ENCODE peak calls at places on chromosomes 12 and 14, in eight cellular contexts. Z is heart left ventricle, D is upper lobe of right lung, J is left lung, L is PC-3, M is psoas muscle, C is HepG2, W is HCT116. N is an unnamed sample.
A peak's percentile ranks its signal among the peaks of the same experiment; 100 is the strongest.

GRCh38 chr12:15180975-15181683 is 40.1 kb downstream of the RERG start:
- ATAC-seq in L (no peak), Z (peak; percentile 80), J (peak; percentile 76), W (no peak), C (no peak), M (no peak), D (peak; percentile 23), N (peak; percentile 83)

GRCh38 chr12:125172231-125172850 is 107.1 kb downstream of the AACS start:
- ATAC-seq in M (no peak), D (no peak), W (no peak), Z (no peak), C (no peak), L (no peak), J (no peak), N (no peak)

GRCh38 chr12:99670635-99671034 is 23.1 kb downstream of the GARIN6 start:
- ATAC-seq in D (no peak), J (no peak), Z (no peak), C (no peak), W (no peak), M (no peak), L (no peak), N (no peak)

GRCh38 chr14:34220311-34220710 is 241.7 kb downstream of the SPTSSA start:
- ATAC-seq in M (no peak), D (no peak), J (no peak), C (no peak), W (no peak), L (no peak), Z (no peak), N (no peak)

GRCh38 chr12:80777587-80777986 is 60.9 kb downstream of the MYF5 start:
- ATAC-seq in L (no peak), M (no peak), J (peak; percentile 79), Z (no peak), C (peak; percentile 29), W (no peak), D (peak; percentile 15), N (no peak)

GRCh38 chr12:81809113-81809777 is 50.1 kb upstream of the PPFIA2 start:
- ATAC-seq in Z (no peak), J (no peak), W (no peak), M (no peak), L (no peak), C (no peak), D (no peak), N (no peak)

GRCh38 chr14:68135566-68135965 is 316.0 kb downstream of the RAD51B start:
- ATAC-seq in D (no peak), L (no peak), Z (no peak), M (no peak), W (no peak), C (no peak), J (no peak), N (no peak)

GRCh38 chr12:124498178-124498869 is 69.1 kb downstream of the NCOR2 start:
- ATAC-seq in M (no peak), L (no peak), D (no peak), W (no peak), J (no peak), Z (no peak), C (no peak), N (peak; percentile 15)

GRCh38 chr14:54138354-54139038 is 181.9 kb upstream of the BMP4 start:
- ATAC-seq in W (no peak), L (no peak), Z (no peak), D (no peak), J (no peak), C (peak; percentile 89), M (no peak), N (no peak)

GRCh38 chr12:47367912-47368537 is 288.3 kb upstream of the AMIGO2 start:
- ATAC-seq in M (no peak), C (no peak), J (no peak), D (no peak), W (no peak), L (no peak), Z (no peak), N (no peak)

GRCh38 chr12:18242380-18243089 is 18.8 kb upstream of the PIK3C2G start:
- ATAC-seq in J (peak; percentile 74), W (no peak), Z (no peak), D (peak; percentile 29), C (peak; percentile 99), L (no peak), M (no peak), N (no peak)

GRCh38 chr12:113103756-113104450 is 31.7 kb downstream of the RASAL1 start:
- ATAC-seq in L (peak; percentile 72), C (peak; percentile 54), Z (no peak), D (peak; percentile 84), M (no peak), J (peak; percentile 92), W (peak; percentile 53), N (no peak)

GRCh38 chr12:52081263-52081733 is 1.8 kb downstream of the SMIM41 start:
- ATAC-seq in L (no peak), M (peak; percentile 44), C (peak; percentile 36), D (no peak), W (no peak), Z (no peak), J (peak; percentile 3), N (no peak)

GRCh38 chr12:98388126-98388525 is 127.3 kb upstream of the TMPO start:
- ATAC-seq in C (no peak), D (no peak), L (no peak), W (no peak), M (no peak), Z (no peak), J (no peak), N (no peak)

GRCh38 chr12:119578112-119578511 is 15.5 kb upstream of the TMEM233 start:
- ATAC-seq in D (no peak), Z (no peak), C (no peak), J (no peak), L (peak; percentile 53), M (no peak), W (peak; percentile 77), N (no peak)

GRCh38 chr12:66083766-66084165 is 46.8 kb downstream of the LLPH start:
- ATAC-seq in L (no peak), C (no peak), J (no peak), W (no peak), Z (no peak), M (no peak), D (no peak), N (no peak)

GRCh38 chr14:90819734-90820393 is 3.6 kb upstream of the TTC7B start:
- ATAC-seq in M (no peak), J (peak; percentile 20), W (no peak), D (no peak), L (no peak), C (no peak), Z (no peak), N (no peak)

GRCh38 chr14:60094306-60094897 is 2.7 kb downstream of the PCNX4 start:
- ATAC-seq in M (no peak), Z (no peak), J (no peak), L (peak; percentile 2), W (no peak), D (no peak), C (peak; percentile 61), N (no peak)

GRCh38 chr14:49853158-49853477 is 530 bp upstream of the NEMF start:
- ATAC-seq in L (no peak), W (peak; percentile 8), C (peak; percentile 34), D (no peak), Z (peak; percentile 3), J (no peak), M (no peak), N (no peak)

GRCh38 chr14:68365228-68365627 is 427.6 kb downstream of the ZFP36L1 start:
- ATAC-seq in L (peak; percentile 66), M (no peak), C (no peak), J (no peak), W (peak; percentile 37), D (no peak), Z (no peak), N (no peak)

GRCh38 chr12:113903381-113903863 is 62.7 kb downstream of the RBM19 start:
- ATAC-seq in D (no peak), J (no peak), Z (no peak), W (no peak), M (no peak), L (peak; percentile 51), C (no peak), N (no peak)

GRCh38 chr12:131028587-131029338 is 75.1 kb downstream of the ADGRD1 start:
- ATAC-seq in M (peak; percentile 68), Z (peak; percentile 69), D (peak; percentile 76), L (no peak), C (no peak), J (peak; percentile 79), W (no peak), N (no peak)
- H3K27ac ChIP-seq in M (no peak overlapping the region), Z (no peak overlapping the region), D (peak overlapping the region; percentile 82), L (no peak overlapping the region), C (no peak overlapping the region), J (peak overlapping the region; percentile 78), W (no peak overlapping the region), N (no peak overlapping the region)

DNA sequence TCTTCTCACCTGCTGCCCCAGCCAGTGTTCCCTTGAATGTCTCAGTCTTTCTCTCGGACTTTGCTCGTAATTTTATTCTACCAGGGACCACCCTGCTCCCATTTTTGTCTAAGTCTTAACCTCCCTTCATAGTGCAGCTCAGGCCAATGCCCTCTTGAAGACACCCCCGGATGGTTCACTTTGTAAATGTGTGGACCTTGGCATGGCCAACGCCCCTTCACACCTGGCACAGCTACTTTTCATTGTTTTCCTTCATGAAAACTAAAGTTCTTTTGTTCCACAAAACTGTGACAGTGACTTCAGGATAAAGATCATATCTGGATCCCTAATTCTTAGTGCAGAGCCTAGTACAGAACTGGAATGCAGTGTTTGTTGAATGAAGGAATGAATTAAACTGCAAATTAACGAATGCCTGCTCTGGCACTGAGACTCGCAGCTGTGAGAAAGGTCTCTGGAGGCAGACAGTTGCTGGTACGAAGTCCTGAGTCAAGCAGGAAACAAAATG is 3.5 kb upstream of the RNASE4 start:
- ATAC-seq in C (no peak), J (peak; percentile 3), Z (no peak), L (peak; percentile 6), D (peak; percentile 3), W (peak; percentile 13), M (no peak), N (no peak)
- H3K27ac ChIP-seq in C (peak overlapping the region; percentile 97), J (peak overlapping the region; percentile 99), Z (no peak overlapping the region), L (peak overlapping the region; percentile 80), D (peak overlapping the region; percentile 100), W (peak overlapping the region; percentile 97), M (peak overlapping the region; percentile 99), N (peak overlapping the region; percentile 100)

DNA sequence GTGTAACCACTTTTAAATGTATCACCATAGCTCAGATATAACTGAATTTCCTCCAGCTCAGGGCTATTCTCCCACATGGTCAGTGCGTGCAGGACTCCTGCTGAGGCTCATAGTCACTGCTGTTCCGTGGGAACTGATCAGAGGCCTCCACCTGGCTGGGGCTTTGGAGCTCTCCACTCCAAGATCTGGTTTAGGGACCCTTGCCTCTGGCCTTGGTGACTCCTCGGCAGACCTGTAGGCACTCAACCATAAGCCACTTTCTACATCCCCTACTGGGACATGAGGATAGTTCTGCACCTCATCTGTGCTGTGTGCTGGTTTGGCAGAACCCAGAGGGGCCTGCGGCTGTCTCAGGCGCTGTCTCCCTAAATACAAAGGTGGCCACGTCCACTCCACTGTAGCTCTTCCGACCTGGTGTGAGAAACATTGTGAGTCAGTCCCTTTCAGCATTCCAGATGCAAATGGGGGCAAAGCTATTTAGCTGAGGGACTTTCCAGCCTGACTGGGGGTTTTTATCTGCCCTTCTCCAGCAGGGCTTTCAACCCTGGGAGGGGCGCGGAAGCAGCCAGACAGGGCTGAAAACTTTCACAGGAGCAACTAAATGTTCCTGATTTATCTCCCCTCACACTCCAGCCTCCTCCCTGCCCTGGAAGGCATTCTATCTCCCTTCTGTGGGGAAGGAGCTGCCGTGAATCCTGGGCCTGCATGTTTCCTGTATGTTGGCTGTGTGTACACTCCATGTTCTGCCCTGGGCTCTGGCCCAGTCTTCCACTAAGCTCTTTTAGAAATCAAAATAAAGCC is 218.3 kb upstream of the DAAM1 start:
- ATAC-seq in D (peak; percentile 26), Z (no peak), M (no peak), J (no peak), L (no peak), W (no peak), C (no peak), N (no peak)
- H3K27ac ChIP-seq in D (no peak overlapping the region), Z (no peak overlapping the region), M (no peak overlapping the region), J (no peak overlapping the region), L (no peak overlapping the region), W (no peak overlapping the region), C (no peak overlapping the region), N (no peak overlapping the region)

GRCh38 chr12:67592228-67593011 is 56.1 kb upstream of the DYRK2 start:
- ATAC-seq in J (peak; percentile 78), Z (no peak), L (peak; percentile 56), W (peak; percentile 43), M (peak; percentile 49), D (peak; percentile 58), C (no peak), N (no peak)
- H3K27ac ChIP-seq in J (no peak overlapping the region), Z (no peak overlapping the region), L (peak overlapping the region; percentile 81), W (peak overlapping the region; percentile 54), M (no peak overlapping the region), D (no peak overlapping the region), C (no peak overlapping the region), N (no peak overlapping the region)